ENCODE peak calls at places on chromosomes 16 and 17, in five cellular contexts. R is MM.1S, D is heart right ventricle, M is tibial nerve, Q is brain microvascular endothelial cell. K is an unnamed sample.

GRCh38 chr17:73187203-73187769 is 5.6 kb upstream of the COG1 start:
- DNase-seq in R (no peak), D (no peak), M (no peak), Q (no peak), K (no peak)

GRCh38 chr16:67801889-67802288 is 4.5 kb downstream of the RANBP10 start:
- DNase-seq in R (no peak), D (no peak), M (no peak), Q (no peak), K (no peak)

GRCh38 chr16:87033021-87033471 is 284.1 kb downstream of the C16orf95 start:
- DNase-seq in R (no peak), D (no peak), M (no peak), Q (no peak), K (no peak)

GRCh38 chr17:43431741-43432523 is 33.1 kb downstream of the ARL4D start:
- DNase-seq in R (no peak), D (no peak), M (peak; percentile 48), Q (no peak), K (no peak)

GRCh38 chr17:36742267-36743000 is 141.1 kb downstream of the MRM1 start:
- DNase-seq in R (no peak), D (no peak), M (no peak), Q (no peak), K (no peak)

GRCh38 chr17:77597421-77598240 is 360.9 kb upstream of the TNRC6C start:
- DNase-seq in R (no peak), D (no peak), M (no peak), Q (no peak), K (no peak)

GRCh38 chr17:76562734-76563148 is 22.9 kb downstream of the PRCD start:
- DNase-seq in R (no peak), D (no peak), M (no peak), Q (peak; percentile 42), K (peak; percentile 87)

GRCh38 chr17:63140255-63140654 is 174.2 kb downstream of the TANC2 start:
- DNase-seq in R (peak; percentile 88), D (no peak), M (peak; percentile 27), Q (peak; percentile 37), K (no peak)

GRCh38 chr17:79272666-79273219 is 198.1 kb downstream of the ENGASE start:
- DNase-seq in R (no peak), D (no peak), M (no peak), Q (no peak), K (no peak)

GRCh38 chr17:37384560-37385160 is 8.9 kb downstream of the C17orf78 start:
- DNase-seq in R (no peak), D (no peak), M (no peak), Q (no peak), K (no peak)

GRCh38 chr17:36992701-36993100 is 43.9 kb downstream of the AATF start:
- DNase-seq in R (no peak), D (no peak), M (no peak), Q (no peak), K (no peak)

GRCh38 chr17:45282683-45283644 is 21.1 kb upstream of the SPATA32 start:
- DNase-seq in R (no peak), D (peak; percentile 57), M (no peak), Q (peak; percentile 90), K (no peak)

GRCh38 chr16:85879975-85880831 is 18.8 kb upstream of the IRF8 start:
- DNase-seq in R (no peak), D (no peak), M (no peak), Q (no peak), K (no peak)

GRCh38 chr17:13140750-13141149 is 122.9 kb upstream of the ELAC2 start:
- DNase-seq in R (no peak), D (no peak), M (no peak), Q (no peak), K (no peak)

GRCh38 chr16:84764970-84765369 is 54.8 kb upstream of the CRISPLD2 start:
- DNase-seq in R (no peak), D (no peak), M (no peak), Q (no peak), K (no peak)

GRCh38 chr16:52203096-52203495 is 343.8 kb downstream of the TOX3 start:
- DNase-seq in R (no peak), D (no peak), M (no peak), Q (no peak), K (no peak)

GRCh38 chr17:31509095-31509804 is 117.8 kb downstream of the RAB11FIP4 start:
- DNase-seq in R (no peak), D (no peak), M (no peak), Q (no peak), K (no peak)

GRCh38 chr17:63476494-63476856 is 386 bp upstream of the ACE start:
- DNase-seq in R (no peak), D (no peak), M (no peak), Q (no peak), K (no peak)

GRCh38 chr16:2846511-2847310 is 11.3 kb downstream of the PRSS22 start:
- DNase-seq in R (no peak), D (no peak), M (no peak), Q (no peak), K (peak; percentile 32)

GRCh38 chr17:27349540-27350021 is 55.7 kb downstream of the WSB1 start:
- DNase-seq in R (no peak), D (no peak), M (no peak), Q (no peak), K (no peak)

GRCh38 chr16:70804153-70804728 is 3.3 kb upstream of the VAC14 start:
- DNase-seq in R (no peak), D (no peak), M (no peak), Q (peak; percentile 91), K (peak; percentile 26)

GRCh38 chr17:7208027-7208571 is 11.5 kb downstream of the DLG4 start:
- DNase-seq in R (no peak), D (no peak), M (no peak), Q (no peak), K (no peak)

GRCh38 chr17:7204828-7205461 is 14.7 kb downstream of the DLG4 start:
- DNase-seq in R (peak; percentile 56), D (peak; percentile 90), M (peak; percentile 59), Q (peak; percentile 79), K (no peak)

GRCh38 chr17:7207120-7208001 is 12.3 kb downstream of the DLG4 start:
- DNase-seq in R (no peak), D (no peak), M (no peak), Q (no peak), K (no peak)

GRCh38 chr17:7203391-7203790 is 16.2 kb downstream of the DLG4 start:
- DNase-seq in R (no peak), D (no peak), M (no peak), Q (no peak), K (no peak)

DNA sequence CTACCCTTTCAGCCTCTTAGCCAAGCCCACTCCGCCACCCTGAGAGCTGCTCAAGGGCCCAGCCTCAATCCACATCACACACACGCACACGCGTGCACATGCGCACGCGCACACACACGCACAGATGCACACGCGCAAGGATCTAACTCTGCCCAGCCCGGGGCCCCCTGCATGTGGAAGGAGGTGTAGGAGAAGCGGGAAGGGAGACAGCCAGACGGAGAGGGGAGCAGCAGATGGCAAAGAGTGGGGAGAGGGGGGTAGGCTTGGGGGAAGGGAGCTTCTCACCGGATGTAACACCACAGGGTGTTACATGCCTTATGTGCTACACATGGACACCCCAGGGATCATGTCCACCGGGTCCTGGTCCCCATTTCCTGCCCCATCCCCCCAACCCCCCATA is 15.3 kb downstream of the DLG4 start:
- DNase-seq in R (no peak), D (no peak), M (no peak), Q (no peak), K (no peak)
- H3K4me3 ChIP-seq in R (no peak overlapping the region), D (no peak overlapping the region), M (peak overlapping the region; percentile 59), Q (peak overlapping the region; percentile 64), K (peak overlapping the region; percentile 33)

DNA sequence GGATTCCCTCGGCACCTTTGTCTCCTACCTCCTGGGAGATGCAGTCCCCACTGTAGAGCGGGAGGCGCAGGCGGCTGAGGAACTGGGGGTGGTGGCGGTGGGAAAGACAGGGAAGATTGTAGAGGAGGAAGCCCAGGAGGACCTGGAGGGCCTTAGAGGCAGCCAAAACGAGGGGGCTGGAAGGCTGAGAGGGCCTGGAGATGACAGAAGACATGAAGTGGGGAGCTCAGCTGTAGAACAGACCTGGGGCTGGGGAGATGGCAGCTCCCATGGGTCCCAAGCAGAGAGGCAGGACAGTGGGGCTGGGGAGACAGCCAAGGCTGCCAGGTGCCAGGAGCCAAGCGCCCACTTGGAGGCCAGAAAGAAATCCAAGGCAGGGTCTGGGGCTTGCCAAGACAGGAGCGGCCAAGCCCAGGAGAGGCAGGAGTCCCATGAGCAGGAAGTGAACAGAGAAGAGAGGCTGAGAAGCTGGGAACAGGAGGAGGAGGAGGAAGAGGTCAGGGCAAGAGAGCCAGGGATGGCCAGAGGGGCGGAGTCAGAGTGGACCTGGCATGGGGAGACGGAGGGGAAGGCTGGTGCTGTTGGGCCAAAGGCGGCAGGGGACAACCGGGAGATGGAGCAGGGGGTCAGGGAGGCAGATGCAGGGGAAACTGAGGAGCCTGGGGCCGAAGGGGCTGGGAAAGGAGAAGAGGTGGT is 803 bp downstream of the APOBR start:
- DNase-seq in R (no peak), D (no peak), M (no peak), Q (no peak), K (no peak)
- H3K4me3 ChIP-seq in R (no peak overlapping the region), D (no peak overlapping the region), M (peak overlapping the region; percentile 36), Q (no peak overlapping the region), K (no peak overlapping the region)

GRCh38 chr17:50861334-50861676 is 4.8 kb downstream of the TOB1 start:
- DNase-seq in R (no peak), D (no peak), M (no peak), Q (no peak), K (no peak)
- H3K4me3 ChIP-seq in R (no peak overlapping the region), D (no peak overlapping the region), M (no peak overlapping the region), Q (no peak overlapping the region), K (no peak overlapping the region)

GRCh38 chr16:75421820-75422126 is 11.5 kb downstream of the CFDP1 start:
- DNase-seq in R (no peak), D (no peak), M (no peak), Q (no peak), K (no peak)

GRCh38 chr16:75429621-75430403 is 3.5 kb downstream of the CFDP1 start:
- DNase-seq in R (no peak), D (no peak), M (no peak), Q (no peak), K (no peak)

GRCh38 chr16:75420987-75421819 is 12.1 kb downstream of the CFDP1 start:
- DNase-seq in R (no peak), D (peak; percentile 82), M (peak; percentile 30), Q (peak; percentile 71), K (no peak)

DNA sequence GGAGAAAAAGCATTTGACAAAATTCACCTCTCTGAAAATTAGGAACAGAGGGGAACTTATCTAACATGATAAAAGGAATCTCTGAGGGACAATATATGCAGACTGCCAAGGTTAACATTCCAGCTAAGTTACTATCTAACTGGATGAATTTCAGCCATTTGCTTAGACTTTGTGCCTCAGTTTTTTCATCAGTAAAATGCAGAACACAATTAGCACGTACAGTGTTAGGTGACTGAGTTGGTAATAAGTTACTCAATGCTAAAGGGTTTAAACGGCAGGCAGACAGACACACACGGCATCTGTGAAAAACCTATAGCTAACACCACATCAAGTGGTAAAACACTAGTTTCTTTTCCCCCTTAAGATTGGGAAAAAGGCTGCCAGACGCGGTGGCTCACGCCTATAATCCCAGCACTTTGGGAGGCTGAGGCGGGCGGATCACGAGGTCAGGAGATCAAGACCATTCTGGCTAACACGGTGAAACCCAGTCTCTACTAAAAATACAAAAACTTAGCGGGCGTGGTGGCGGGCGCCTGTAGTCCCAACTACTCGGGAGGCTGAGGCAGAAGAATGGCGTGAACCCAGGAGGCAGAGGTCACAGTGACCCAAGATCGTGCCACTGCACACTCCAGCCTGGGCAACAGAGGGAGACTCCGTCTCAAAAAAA is 9.1 kb downstream of the CFDP1 start:
- DNase-seq in R (no peak), D (no peak), M (no peak), Q (no peak), K (no peak)
- H3K4me3 ChIP-seq in R (no peak overlapping the region), D (no peak overlapping the region), M (no peak overlapping the region), Q (no peak overlapping the region), K (no peak overlapping the region)

GRCh38 chr16:11980167-11980844 is 3.8 kb downstream of the SNX29 start:
- DNase-seq in R (no peak), D (no peak), M (no peak), Q (no peak), K (no peak)
- H3K4me3 ChIP-seq in R (no peak overlapping the region), D (no peak overlapping the region), M (no peak overlapping the region), Q (no peak overlapping the region), K (no peak overlapping the region)